ENCODE peak calls at places on chromosomes 6 and 20, in eight cellular contexts. One of them, this sample, is unnamed.

GRCh38 chr20:23161968-23162696 is 76.0 kb upstream of the CD93 start:
- DNase-seq in WTC11: no peak
- DNase-seq in ovary: peak
- DNase-seq in GM06990: peak
- DNase-seq in GM13977: no peak
- DNase-seq in CD8-positive, alpha-beta T cell: no peak
- DNase-seq in heart right ventricle: peak
- DNase-seq in fibroblast of the aortic adventitia: peak
- DNase-seq in this sample: no peak

GRCh38 chr6:85986681-85987080 is 344.0 kb upstream of the SYNCRIP start:
- DNase-seq in GM06990: no peak
- DNase-seq in WTC11: no peak
- DNase-seq in heart right ventricle: no peak
- DNase-seq in fibroblast of the aortic adventitia: no peak
- DNase-seq in CD8-positive, alpha-beta T cell: no peak
- DNase-seq in GM13977: no peak
- DNase-seq in ovary: no peak
- DNase-seq in this sample: no peak

GRCh38 chr6:142945071-142945445 is at the start of gene HIVEP2:
- DNase-seq in WTC11: peak
- DNase-seq in ovary: peak
- DNase-seq in GM06990: peak
- DNase-seq in fibroblast of the aortic adventitia: peak
- DNase-seq in heart right ventricle: peak
- DNase-seq in CD8-positive, alpha-beta T cell: peak
- DNase-seq in GM13977: peak
- DNase-seq in this sample: peak

GRCh38 chr6:39247667-39248194 is 18.5 kb upstream of the KCNK5 start:
- DNase-seq in GM06990: no peak
- DNase-seq in CD8-positive, alpha-beta T cell: no peak
- DNase-seq in WTC11: no peak
- DNase-seq in ovary: no peak
- DNase-seq in heart right ventricle: no peak
- DNase-seq in GM13977: no peak
- DNase-seq in fibroblast of the aortic adventitia: no peak
- DNase-seq in this sample: no peak

GRCh38 chr6:128807577-128807976 is 75.4 kb upstream of the LAMA2 start:
- DNase-seq in GM13977: no peak
- DNase-seq in GM06990: no peak
- DNase-seq in WTC11: no peak
- DNase-seq in fibroblast of the aortic adventitia: peak
- DNase-seq in ovary: no peak
- DNase-seq in heart right ventricle: no peak
- DNase-seq in CD8-positive, alpha-beta T cell: no peak
- DNase-seq in this sample: no peak

GRCh38 chr6:30131947-30132497 is 3.9 kb upstream of the TRIM40 start:
- DNase-seq in GM06990: no peak
- DNase-seq in ovary: no peak
- DNase-seq in heart right ventricle: no peak
- DNase-seq in GM13977: no peak
- DNase-seq in WTC11: no peak
- DNase-seq in CD8-positive, alpha-beta T cell: no peak
- DNase-seq in fibroblast of the aortic adventitia: no peak
- DNase-seq in this sample: no peak

GRCh38 chr6:75893058-75893775 is 144.2 kb downstream of the MYO6 start:
- DNase-seq in GM06990: peak
- DNase-seq in fibroblast of the aortic adventitia: peak
- DNase-seq in heart right ventricle: no peak
- DNase-seq in GM13977: peak
- DNase-seq in WTC11: no peak
- DNase-seq in ovary: no peak
- DNase-seq in CD8-positive, alpha-beta T cell: no peak
- DNase-seq in this sample: no peak

GRCh38 chr6:1669996-1670395 is 60.3 kb downstream of the FOXC1 start:
- DNase-seq in GM06990: peak
- DNase-seq in heart right ventricle: no peak
- DNase-seq in ovary: no peak
- DNase-seq in GM13977: no peak
- DNase-seq in fibroblast of the aortic adventitia: no peak
- DNase-seq in CD8-positive, alpha-beta T cell: no peak
- DNase-seq in WTC11: no peak
- DNase-seq in this sample: no peak

GRCh38 chr20:4167261-4168004 is 152.1 kb upstream of the RNF24 start:
- DNase-seq in WTC11: peak
- DNase-seq in ovary: no peak
- DNase-seq in GM06990: no peak
- DNase-seq in CD8-positive, alpha-beta T cell: no peak
- DNase-seq in fibroblast of the aortic adventitia: no peak
- DNase-seq in GM13977: no peak
- DNase-seq in heart right ventricle: no peak
- DNase-seq in this sample: no peak

GRCh38 chr6:36130672-36131516 is 581 bp downstream of the MAPK13 start:
- DNase-seq in heart right ventricle: no peak
- DNase-seq in GM13977: peak
- DNase-seq in GM06990: peak
- DNase-seq in WTC11: peak
- DNase-seq in CD8-positive, alpha-beta T cell: peak
- DNase-seq in ovary: peak
- DNase-seq in fibroblast of the aortic adventitia: no peak
- DNase-seq in this sample: no peak

GRCh38 chr20:50450961-50451752 is 59.0 kb upstream of the PTPN1 start:
- DNase-seq in GM06990: peak
- DNase-seq in heart right ventricle: no peak
- DNase-seq in fibroblast of the aortic adventitia: peak
- DNase-seq in ovary: peak
- DNase-seq in CD8-positive, alpha-beta T cell: no peak
- DNase-seq in GM13977: peak
- DNase-seq in WTC11: peak
- DNase-seq in this sample: no peak

GRCh38 chr20:39874049-39874893 is 814.8 kb downstream of the MAFB start:
- DNase-seq in CD8-positive, alpha-beta T cell: no peak
- DNase-seq in GM13977: peak
- DNase-seq in GM06990: peak
- DNase-seq in heart right ventricle: peak
- DNase-seq in ovary: peak
- DNase-seq in fibroblast of the aortic adventitia: peak
- DNase-seq in WTC11: peak
- DNase-seq in this sample: peak

GRCh38 chr6:156597130-156597529 is 180.0 kb upstream of the ARID1B start:
- DNase-seq in GM13977: no peak
- DNase-seq in fibroblast of the aortic adventitia: no peak
- DNase-seq in WTC11: no peak
- DNase-seq in CD8-positive, alpha-beta T cell: no peak
- DNase-seq in heart right ventricle: no peak
- DNase-seq in GM06990: no peak
- DNase-seq in ovary: no peak
- DNase-seq in this sample: no peak

GRCh38 chr6:44697333-44697732 is 309.8 kb downstream of the CDC5L start:
- DNase-seq in ovary: no peak
- DNase-seq in CD8-positive, alpha-beta T cell: no peak
- DNase-seq in GM06990: no peak
- DNase-seq in GM13977: no peak
- DNase-seq in WTC11: peak
- DNase-seq in heart right ventricle: no peak
- DNase-seq in fibroblast of the aortic adventitia: no peak
- DNase-seq in this sample: no peak

GRCh38 chr6:149032599-149033405 is 284.7 kb upstream of the TAB2 start:
- DNase-seq in ovary: peak
- DNase-seq in GM06990: peak
- DNase-seq in WTC11: no peak
- DNase-seq in GM13977: peak
- DNase-seq in CD8-positive, alpha-beta T cell: no peak
- DNase-seq in fibroblast of the aortic adventitia: peak
- DNase-seq in heart right ventricle: no peak
- DNase-seq in this sample: no peak

DNA sequence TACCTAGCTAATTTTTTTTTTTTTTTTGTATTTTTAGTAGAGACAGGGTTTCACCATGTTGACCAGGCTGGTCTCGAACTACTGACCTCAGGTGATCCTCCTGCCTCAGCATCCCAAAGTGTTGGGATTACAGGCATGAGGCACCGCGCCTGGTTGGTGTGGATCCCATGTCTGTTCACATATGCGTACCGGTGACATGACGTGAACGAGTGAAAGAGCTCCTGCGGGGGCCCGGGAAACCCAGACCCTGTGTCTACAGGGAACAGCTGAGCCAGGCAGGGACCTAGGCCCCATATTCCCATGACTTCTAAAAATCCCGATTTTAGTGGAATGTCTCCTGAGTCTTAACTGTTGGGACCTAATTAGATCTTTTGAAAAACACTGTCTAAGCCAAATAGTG is 33.1 kb downstream of the VSTM2L start:
- DNase-seq in CD8-positive, alpha-beta T cell: no peak
- DNase-seq in heart right ventricle: no peak
- DNase-seq in WTC11: no peak
- DNase-seq in GM13977: no peak
- DNase-seq in GM06990: no peak
- DNase-seq in ovary: no peak
- DNase-seq in fibroblast of the aortic adventitia: no peak
- DNase-seq in this sample: no peak
- TF ChIP-seq CTCF in CD8-positive, alpha-beta T cell: no peak
- TF ChIP-seq CTCF in heart right ventricle: no peak
- TF ChIP-seq CTCF in WTC11: no peak
- TF ChIP-seq CTCF in GM13977: no peak
- TF ChIP-seq CTCF in GM06990: no peak
- TF ChIP-seq CTCF in ovary: no peak
- TF ChIP-seq CTCF in fibroblast of the aortic adventitia: no peak
- TF ChIP-seq CTCF in this sample: no peak

DNA sequence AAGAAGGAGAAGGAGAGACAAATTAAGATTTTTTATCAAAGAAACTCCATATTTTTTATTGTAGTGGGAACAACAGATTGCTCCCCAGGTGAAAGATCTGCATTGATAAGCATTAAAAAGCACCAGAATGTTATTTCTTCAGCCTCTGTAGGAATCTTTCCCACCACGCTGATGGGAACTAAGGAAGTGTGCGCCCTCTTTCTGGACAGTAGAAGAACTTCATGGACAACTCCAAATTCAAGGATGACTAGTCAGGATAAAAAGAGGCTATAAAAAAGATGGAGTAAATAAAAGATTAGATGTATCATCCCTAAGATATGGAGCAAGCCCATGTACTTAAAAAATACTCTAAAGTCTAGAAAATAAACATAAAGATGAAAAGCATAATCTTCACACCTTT is 45.8 kb upstream of the PAK5 start:
- DNase-seq in GM13977: no peak
- DNase-seq in heart right ventricle: no peak
- DNase-seq in GM06990: no peak
- DNase-seq in fibroblast of the aortic adventitia: no peak
- DNase-seq in WTC11: no peak
- DNase-seq in CD8-positive, alpha-beta T cell: no peak
- DNase-seq in ovary: no peak
- DNase-seq in this sample: no peak
- TF ChIP-seq CTCF in GM13977: no peak
- TF ChIP-seq CTCF in heart right ventricle: no peak
- TF ChIP-seq CTCF in GM06990: no peak
- TF ChIP-seq CTCF in fibroblast of the aortic adventitia: no peak
- TF ChIP-seq CTCF in WTC11: no peak
- TF ChIP-seq CTCF in CD8-positive, alpha-beta T cell: no peak
- TF ChIP-seq CTCF in ovary: no peak
- TF ChIP-seq CTCF in this sample: no peak

GRCh38 chr20:1813101-1813529 is 82.1 kb upstream of the SIRPA start:
- DNase-seq in ovary: peak
- DNase-seq in GM13977: no peak
- DNase-seq in WTC11: no peak
- DNase-seq in CD8-positive, alpha-beta T cell: no peak
- DNase-seq in GM06990: no peak
- DNase-seq in fibroblast of the aortic adventitia: peak
- DNase-seq in heart right ventricle: peak
- DNase-seq in this sample: no peak
- TF ChIP-seq CTCF in ovary: no peak
- TF ChIP-seq CTCF in GM13977: no peak
- TF ChIP-seq CTCF in WTC11: no peak
- TF ChIP-seq CTCF in CD8-positive, alpha-beta T cell: no peak
- TF ChIP-seq CTCF in GM06990: no peak
- TF ChIP-seq CTCF in fibroblast of the aortic adventitia: no peak
- TF ChIP-seq CTCF in heart right ventricle: no peak
- TF ChIP-seq CTCF in this sample: no peak

GRCh38 chr6:134328792-134329191 is 10.9 kb upstream of the SGK1 start:
- DNase-seq in heart right ventricle: no peak
- DNase-seq in fibroblast of the aortic adventitia: no peak
- DNase-seq in ovary: no peak
- DNase-seq in WTC11: no peak
- DNase-seq in GM06990: no peak
- DNase-seq in CD8-positive, alpha-beta T cell: no peak
- DNase-seq in GM13977: no peak
- DNase-seq in this sample: no peak

GRCh38 chr6:134324766-134325165 is 6.9 kb upstream of the SGK1 start:
- DNase-seq in fibroblast of the aortic adventitia: no peak
- DNase-seq in CD8-positive, alpha-beta T cell: no peak
- DNase-seq in WTC11: no peak
- DNase-seq in heart right ventricle: no peak
- DNase-seq in GM06990: no peak
- DNase-seq in GM13977: no peak
- DNase-seq in ovary: no peak
- DNase-seq in this sample: no peak

GRCh38 chr6:134331255-134331654 is 13.3 kb upstream of the SGK1 start:
- DNase-seq in CD8-positive, alpha-beta T cell: no peak
- DNase-seq in heart right ventricle: no peak
- DNase-seq in ovary: no peak
- DNase-seq in GM06990: no peak
- DNase-seq in WTC11: no peak
- DNase-seq in GM13977: no peak
- DNase-seq in fibroblast of the aortic adventitia: no peak
- DNase-seq in this sample: no peak

GRCh38 chr6:134330555-134330954 is 12.6 kb upstream of the SGK1 start:
- DNase-seq in GM13977: no peak
- DNase-seq in GM06990: no peak
- DNase-seq in heart right ventricle: no peak
- DNase-seq in ovary: no peak
- DNase-seq in fibroblast of the aortic adventitia: no peak
- DNase-seq in WTC11: no peak
- DNase-seq in CD8-positive, alpha-beta T cell: no peak
- DNase-seq in this sample: no peak

GRCh38 chr6:134328138-134328537 is 10.2 kb upstream of the SGK1 start:
- DNase-seq in ovary: no peak
- DNase-seq in GM06990: no peak
- DNase-seq in CD8-positive, alpha-beta T cell: no peak
- DNase-seq in WTC11: no peak
- DNase-seq in fibroblast of the aortic adventitia: no peak
- DNase-seq in heart right ventricle: no peak
- DNase-seq in GM13977: no peak
- DNase-seq in this sample: no peak
- TF ChIP-seq CTCF in ovary: no peak
- TF ChIP-seq CTCF in GM06990: no peak
- TF ChIP-seq CTCF in CD8-positive, alpha-beta T cell: no peak
- TF ChIP-seq CTCF in WTC11: no peak
- TF ChIP-seq CTCF in fibroblast of the aortic adventitia: no peak
- TF ChIP-seq CTCF in heart right ventricle: no peak
- TF ChIP-seq CTCF in GM13977: no peak
- TF ChIP-seq CTCF in this sample: no peak

GRCh38 chr6:25042599-25042936 is 106.8 kb upstream of the RIPOR2 start:
- DNase-seq in GM06990: no peak
- DNase-seq in GM13977: no peak
- DNase-seq in fibroblast of the aortic adventitia: no peak
- DNase-seq in ovary: no peak
- DNase-seq in WTC11: no peak
- DNase-seq in heart right ventricle: no peak
- DNase-seq in CD8-positive, alpha-beta T cell: peak
- DNase-seq in this sample: no peak
- TF ChIP-seq CTCF in GM06990: peak
- TF ChIP-seq CTCF in GM13977: peak
- TF ChIP-seq CTCF in fibroblast of the aortic adventitia: no peak
- TF ChIP-seq CTCF in ovary: no peak
- TF ChIP-seq CTCF in WTC11: no peak
- TF ChIP-seq CTCF in heart right ventricle: no peak
- TF ChIP-seq CTCF in CD8-positive, alpha-beta T cell: peak
- TF ChIP-seq CTCF in this sample: no peak